ENCODE peak calls at places on chromosomes 11 and 22, in four cellular contexts. R is RPMI7951, Y is ACHN, S is astrocyte of the cerebellum. V is an unnamed sample.

GRCh38 chr11:11558352-11558751 is 63.5 kb downstream of the GALNT18 start:
- DNase-seq in Y (no peak), R (no peak), S (no peak), V (no peak)

GRCh38 chr11:117191680-117192400 is 7.3 kb upstream of the TAGLN start:
- DNase-seq in S (no peak), Y (no peak), R (no peak), V (no peak)

GRCh38 chr11:19594326-19594725 is 118.3 kb upstream of the NAV2 start:
- DNase-seq in R (no peak), S (no peak), Y (no peak), V (no peak)

GRCh38 chr11:68503281-68503687 is 42.7 kb downstream of the PPP6R3 start:
- DNase-seq in Y (no peak), S (no peak), R (peak; percentile 8), V (no peak)

GRCh38 chr22:49983148-49984042 is 22.8 kb downstream of the PIM3 start:
- DNase-seq in R (no peak), S (no peak), Y (no peak), V (no peak)

GRCh38 chr11:132639986-132640385 is 892.3 kb downstream of the OPCML start:
- DNase-seq in Y (no peak), R (no peak), S (no peak), V (no peak)

GRCh38 chr22:28703436-28703835 is 23.8 kb upstream of the TTC28 start:
- DNase-seq in Y (no peak), S (no peak), R (no peak), V (no peak)

GRCh38 chr22:44865193-44866057 is 113.0 kb downstream of the ARHGAP8 start:
- DNase-seq in Y (no peak), S (no peak), R (no peak), V (no peak)

GRCh38 chr11:12274558-12275197 is 102.7 kb upstream of the PARVA start:
- DNase-seq in S (no peak), Y (no peak), R (no peak), V (no peak)

V was measured in HS-5.